ENCODE peak calls at places on chromosome 11, in four cellular contexts. O, U, F and N are unnamed samples.

GRCh38 chr11:122210378-122210995 is 94.5 kb upstream of the BLID start:
- DNase-seq in F (no peak), O (no peak), U (no peak), N (no peak)

GRCh38 chr11:106233191-106233590 is 155.7 kb downstream of the AASDHPPT start:
- DNase-seq in F (no peak), U (no peak), O (no peak), N (no peak)

GRCh38 chr11:1197886-1198765 is 24.7 kb upstream of the MUC5B start:
- DNase-seq in U (no peak), O (no peak), F (no peak), N (no peak)

GRCh38 chr11:69383946-69384547 is 90.1 kb downstream of the MYEOV start:
- DNase-seq in O (no peak), F (no peak), U (no peak), N (no peak)

GRCh38 chr11:2933376-2934056 is 4.3 kb upstream of the PHLDA2 start:
- DNase-seq in F (no peak), U (peak; percentile 78), O (no peak), N (peak; percentile 66)

GRCh38 chr11:68974421-68975194 is 6.2 kb downstream of the MRGPRD start:
- DNase-seq in F (no peak), O (no peak), U (no peak), N (no peak)

GRCh38 chr11:71286701-71287643 is 34.6 kb upstream of the SHANK2 start:
- DNase-seq in O (peak; percentile 97), F (peak; percentile 18), U (peak; percentile 87), N (peak; percentile 96)

GRCh38 chr11:10701982-10702381 is 8.4 kb upstream of the IRAG1 start:
- DNase-seq in U (peak; percentile 56), F (no peak), O (no peak), N (no peak)